ENCODE peak calls at places on chromosome 9, in six cellular contexts. I, C, Y, A, K and X are unnamed samples.

GRCh38 chr9:137494550-137495351 is 35.6 kb upstream of the NSMF start:
- DNase-seq in I (no peak), C (no peak), Y (no peak), A (no peak), K (no peak), X (no peak)

GRCh38 chr9:95552241-95552640 is 35.5 kb upstream of the PTCH1 start:
- DNase-seq in I (no peak), C (no peak), Y (no peak), A (no peak), K (no peak), X (no peak)

GRCh38 chr9:71323357-71323756 is 201.9 kb upstream of the TRPM3 start:
- DNase-seq in I (no peak), C (no peak), Y (no peak), A (no peak), K (no peak), X (no peak)

GRCh38 chr9:71249729-71250317 is 128.4 kb upstream of the TRPM3 start:
- DNase-seq in I (peak; percentile 59), C (no peak), Y (no peak), A (no peak), K (peak; percentile 20), X (peak; percentile 30)

GRCh38 chr9:110252509-110253139 is 3.7 kb downstream of the TXN start:
- DNase-seq in I (no peak), C (no peak), Y (no peak), A (no peak), K (no peak), X (no peak)

GRCh38 chr9:73137914-73138313 is 13.8 kb upstream of the ANXA1 start:
- DNase-seq in I (no peak), C (no peak), Y (no peak), A (no peak), K (no peak), X (no peak)

GRCh38 chr9:70574222-70574837 is 159.9 kb upstream of the KLF9 start:
- DNase-seq in I (peak; percentile 27), C (no peak), Y (no peak), A (no peak), K (no peak), X (no peak)

GRCh38 chr9:109981091-109981490 is 201.1 kb downstream of the PALM2AKAP2 start:
- DNase-seq in I (no peak), C (no peak), Y (no peak), A (no peak), K (no peak), X (no peak)

GRCh38 chr9:132214027-132214622 is 52.3 kb downstream of the NTNG2 start:
- DNase-seq in I (peak; percentile 90), C (no peak), Y (no peak), A (no peak), K (peak; percentile 58), X (peak; percentile 75)